ENCODE peak calls at places on chromosomes 3 and 15, in six cellular contexts. J, X, I, Q, M and C are unnamed samples.

GRCh38 chr3:55620361-55621025 is 133.4 kb upstream of the WNT5A start:
- DNase-seq in Q (peak), J (no peak), X (no peak), M (no peak), I (no peak), C (no peak)

GRCh38 chr3:55180936-55181535 is 253.2 kb upstream of the LRTM1 start:
- DNase-seq in X (peak), M (peak), Q (peak), I (no peak), J (no peak), C (peak)

GRCh38 chr3:158748237-158748828 is 16.1 kb upstream of the RARRES1 start:
- DNase-seq in J (no peak), X (no peak), Q (no peak), I (no peak), M (no peak), C (peak)

GRCh38 chr15:50137330-50137761 is 18.3 kb upstream of the ATP8B4 start:
- DNase-seq in J (no peak), M (peak), Q (peak), I (no peak), X (no peak), C (peak)

GRCh38 chr3:126948980-126949535 is 33.9 kb upstream of the PLXNA1 start:
- DNase-seq in M (no peak), X (no peak), I (no peak), J (no peak), Q (no peak), C (no peak)

GRCh38 chr15:67574981-67575632 is 32.6 kb downstream of the MAP2K5 start:
- DNase-seq in X (peak), J (no peak), I (no peak), M (no peak), Q (peak), C (no peak)

GRCh38 chr3:132522353-132522752 is 74.7 kb upstream of the ACKR4 start:
- DNase-seq in I (no peak), Q (no peak), M (no peak), X (no peak), J (no peak), C (no peak)

GRCh38 chr15:48823237-48823636 is 12.4 kb upstream of the CEP152 start:
- DNase-seq in J (no peak), I (no peak), M (no peak), X (no peak), Q (peak), C (no peak)

GRCh38 chr3:138066383-138066782 is 49.0 kb downstream of the DZIP1L start:
- DNase-seq in M (no peak), Q (no peak), X (no peak), J (no peak), I (no peak), C (no peak)

GRCh38 chr15:68166847-68167246 is 38.3 kb downstream of the CALML4 start:
- DNase-seq in Q (no peak), J (no peak), X (no peak), I (no peak), M (no peak), C (no peak)

GRCh38 chr15:90062023-90062728 is 40.1 kb downstream of the IDH2 start:
- DNase-seq in M (no peak), I (peak), J (peak), Q (peak), X (peak), C (no peak)

GRCh38 chr3:102511168-102511567 is 76.4 kb downstream of the ZPLD1 start:
- DNase-seq in M (no peak), J (no peak), I (no peak), X (no peak), Q (no peak), C (no peak)

GRCh38 chr3:81242871-81243270 is 518.6 kb downstream of the GBE1 start:
- DNase-seq in J (no peak), X (peak), Q (peak), M (peak), I (no peak), C (peak)

GRCh38 chr3:154552338-154552737 is 122.3 kb upstream of the GPR149 start:
- DNase-seq in J (no peak), I (no peak), M (no peak), X (peak), Q (no peak), C (no peak)

GRCh38 chr3:116929534-116930222 is 220.1 kb downstream of the TUSC7 start:
- DNase-seq in X (no peak), I (no peak), M (no peak), Q (peak), J (no peak), C (peak)

GRCh38 chr3:14397531-14397930 is 4.9 kb upstream of the SLC6A6 start:
- DNase-seq in M (no peak), I (no peak), J (no peak), X (peak), Q (no peak), C (no peak)

GRCh38 chr3:150061288-150062018 is 90.8 kb upstream of the PFN2 start:
- DNase-seq in M (no peak), J (no peak), Q (no peak), X (no peak), I (no peak), C (no peak)

GRCh38 chr3:138184994-138185393 is 2.1 kb upstream of the ARMC8 start:
- DNase-seq in X (no peak), J (no peak), I (no peak), M (no peak), Q (no peak), C (peak)

GRCh38 chr3:13275376-13276005 is 144.6 kb downstream of the NUP210 start:
- DNase-seq in I (no peak), Q (no peak), X (no peak), J (no peak), M (no peak), C (no peak)

GRCh38 chr3:23590424-23590823 is 215.3 kb upstream of the UBE2E1 start:
- DNase-seq in Q (no peak), M (no peak), X (no peak), J (no peak), I (no peak), C (no peak)

GRCh38 chr3:38984110-38984509 is 67.6 kb downstream of the SCN11A start:
- DNase-seq in Q (no peak), I (no peak), X (no peak), J (no peak), M (no peak), C (no peak)

GRCh38 chr3:123286308-123287023 is 84.7 kb downstream of the SEC22A start:
- DNase-seq in X (peak), I (peak), J (peak), Q (peak), M (peak), C (peak)
- TF ChIP-seq CTCF in X (peak), I (peak), J (peak), Q (peak), M (peak), C (peak)

GRCh38 chr3:43095370-43095769 is 10.5 kb downstream of the POMGNT2 start:
- DNase-seq in M (no peak), X (no peak), Q (no peak), J (no peak), I (no peak), C (no peak)

GRCh38 chr3:43093974-43094373 is 11.9 kb downstream of the POMGNT2 start:
- DNase-seq in Q (no peak), I (no peak), J (no peak), M (no peak), X (no peak), C (no peak)

GRCh38 chr3:43093006-43093405 is 12.9 kb downstream of the POMGNT2 start:
- DNase-seq in Q (no peak), X (no peak), I (no peak), M (no peak), J (no peak), C (no peak)

GRCh38 chr3:43094381-43094780 is 11.5 kb downstream of the POMGNT2 start:
- DNase-seq in X (no peak), J (no peak), I (no peak), Q (no peak), M (no peak), C (no peak)

DNA sequence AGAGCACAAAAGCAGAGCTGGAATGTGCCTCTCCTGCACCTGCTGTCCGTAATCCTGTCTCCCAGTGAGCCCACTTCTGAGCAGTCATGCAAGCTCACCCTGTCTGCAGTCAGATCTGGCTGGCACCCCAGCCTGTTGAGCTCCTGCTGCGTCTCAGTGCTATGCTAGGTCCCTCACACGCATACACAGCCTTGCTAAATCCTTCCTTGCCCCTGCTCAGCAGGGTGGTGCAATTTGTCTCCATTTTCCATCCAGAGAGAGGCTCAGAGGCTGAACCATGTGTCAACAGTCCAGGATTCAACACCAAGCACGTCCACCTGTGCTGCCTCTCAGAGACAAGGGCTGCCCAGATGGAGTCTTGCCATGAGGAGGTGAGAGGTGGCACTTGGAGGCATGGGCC is 11.0 kb downstream of the POMGNT2 start:
- DNase-seq in M (no peak), J (no peak), Q (no peak), X (no peak), I (no peak), C (no peak)
- H3K4me3 ChIP-seq in M (no peak), J (no peak), Q (no peak), X (no peak), I (no peak), C (no peak)

DNA sequence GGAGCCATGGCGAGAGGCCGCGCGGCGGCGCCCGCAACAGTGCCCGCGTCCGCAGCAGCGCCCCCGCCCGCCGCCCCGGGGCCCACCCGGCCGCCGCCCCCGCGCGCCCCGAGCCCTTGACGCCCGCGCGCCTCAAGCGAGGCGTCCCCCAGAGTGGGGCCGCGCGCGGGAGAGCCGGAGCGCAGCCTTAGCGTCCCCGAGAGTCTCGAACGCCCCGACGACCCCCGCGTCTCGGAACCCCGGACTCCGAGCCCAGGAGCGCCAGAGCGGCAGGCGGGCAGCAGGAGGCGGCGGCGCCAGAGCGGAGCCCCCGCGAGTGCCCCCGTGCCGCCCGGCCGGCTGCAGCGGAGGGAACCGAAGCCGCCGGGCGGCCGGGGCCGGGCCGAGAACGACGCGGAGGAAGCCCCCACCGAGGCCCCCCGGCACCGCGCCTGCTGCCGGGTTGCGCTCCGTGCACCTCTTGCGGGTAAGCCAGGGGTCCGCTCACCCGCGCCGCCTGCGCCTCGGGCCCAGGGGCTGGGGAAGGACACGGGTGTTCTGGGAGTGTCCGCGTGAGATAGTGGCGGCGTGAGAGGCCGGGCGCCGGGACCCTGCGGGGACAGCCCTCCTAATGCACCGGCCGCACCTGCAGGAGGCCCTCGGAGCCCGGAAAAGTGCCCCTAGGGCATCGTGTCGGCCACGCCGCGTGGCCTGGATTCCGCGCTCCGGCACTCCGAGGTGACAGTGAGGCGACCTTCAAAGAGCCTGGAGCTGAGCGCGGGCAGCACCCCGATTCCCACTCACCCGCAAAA is 51.9 kb upstream of the ULK4 start:
- DNase-seq in I (peak), J (peak), M (no peak), Q (no peak), X (peak), C (no peak)
- TF ChIP-seq CTCF in I (no peak), J (no peak), M (no peak), Q (no peak), X (no peak), C (no peak)

DNA sequence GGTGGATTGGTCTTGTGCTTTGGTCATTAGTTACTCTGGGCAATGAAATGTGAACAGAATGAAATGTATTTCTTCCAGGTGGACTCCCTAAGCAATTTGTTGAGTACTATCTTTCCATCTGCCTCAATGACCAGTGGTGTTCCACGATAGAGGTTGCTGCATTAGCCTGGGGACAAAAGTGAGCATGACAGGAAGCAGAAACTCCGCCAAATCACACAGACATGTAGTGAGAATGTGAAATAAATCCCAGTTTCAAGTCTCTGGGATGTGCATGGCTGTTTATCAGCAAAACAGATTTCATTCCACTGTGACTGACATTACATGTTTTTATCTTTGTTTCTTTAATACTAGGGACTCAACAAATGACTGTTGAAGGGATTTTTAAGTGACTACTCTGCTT is 63.3 kb upstream of the DCBLD2 start:
- DNase-seq in I (no peak), J (no peak), M (no peak), Q (no peak), X (no peak), C (no peak)
- H3K4me3 ChIP-seq in I (no peak), J (no peak), M (no peak), Q (no peak), X (no peak), C (no peak)

DNA sequence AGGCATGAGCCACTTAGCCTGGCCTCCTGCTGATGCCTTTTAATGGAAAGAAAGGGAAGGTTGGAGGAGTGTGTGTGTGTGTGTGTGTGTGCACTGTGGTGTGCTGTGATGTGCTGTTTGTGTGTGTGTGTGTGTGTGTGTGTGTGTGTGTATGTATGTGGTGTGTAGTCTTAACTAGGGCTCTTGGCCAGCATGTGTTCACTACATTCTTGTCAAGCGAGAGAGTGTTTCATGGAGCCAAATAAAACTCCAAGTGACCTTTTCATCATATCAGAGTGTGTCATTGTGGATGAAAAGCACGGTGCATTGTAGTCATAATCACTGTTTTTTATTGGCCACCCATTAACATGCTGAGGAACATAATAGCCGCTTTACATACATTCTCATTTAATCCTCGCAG is 30.8 kb upstream of the BHLHE40 start:
- DNase-seq in Q (peak), J (no peak), I (no peak), M (peak), X (no peak), C (peak)
- TF ChIP-seq CTCF in Q (no peak), J (no peak), I (no peak), M (no peak), X (no peak), C (no peak)